ENCODE peak calls at places on chromosomes 5 and 9, in eight cellular contexts. O is BE2C, X is ovary, F is left ventricle myocardium inferior, W is epithelial cell of esophagus, S is heart left ventricle, Q is dorsolateral prefrontal cortex, A is brain microvascular endothelial cell. I is an unnamed sample.

GRCh38 chr5:88681402-88681801 is 201.6 kb downstream of the MEF2C start:
- DNase-seq in Q (no peak), X (no peak), F (no peak), A (no peak), O (no peak), S (no peak), W (no peak), I (no peak)

GRCh38 chr5:123916331-123917121 is 404.5 kb downstream of the CSNK1G3 start:
- DNase-seq in W (peak; percentile 53), Q (no peak), A (peak; percentile 4), S (no peak), O (no peak), F (no peak), X (no peak), I (no peak)

GRCh38 chr9:117413346-117414219 is 1.3 kb downstream of the ASTN2 start:
- DNase-seq in S (no peak), Q (no peak), O (peak; percentile 86), F (no peak), W (no peak), A (no peak), X (no peak), I (no peak)

GRCh38 chr9:130212543-130213297 is 40.5 kb downstream of the NCS1 start:
- DNase-seq in Q (no peak), X (no peak), O (no peak), W (peak; percentile 86), A (no peak), F (no peak), S (no peak), I (no peak)

GRCh38 chr5:9375756-9376155 is 170.1 kb downstream of the SEMA5A start:
- DNase-seq in S (no peak), A (no peak), O (no peak), F (no peak), W (no peak), Q (no peak), X (no peak), I (no peak)

GRCh38 chr5:40653221-40654022 is 26.3 kb upstream of the PTGER4 start:
- DNase-seq in F (no peak), S (no peak), Q (no peak), W (no peak), O (no peak), X (no peak), A (no peak), I (no peak)

GRCh38 chr5:139808481-139809330 is 13.1 kb downstream of the PSD2 start:
- DNase-seq in Q (no peak), A (peak; percentile 29), O (no peak), W (peak; percentile 55), S (no peak), X (no peak), F (peak; percentile 27), I (no peak)

GRCh38 chr5:25707093-25707492 is 1062.3 kb upstream of the CDH10 start:
- DNase-seq in X (no peak), O (no peak), Q (no peak), S (no peak), A (no peak), F (no peak), W (no peak), I (no peak)

GRCh38 chr9:129166962-129167557 is 11.0 kb downstream of the IER5L start:
- DNase-seq in S (peak; percentile 81), X (peak; percentile 79), Q (no peak), A (peak; percentile 59), W (peak; percentile 95), F (peak; percentile 71), O (no peak), I (peak; percentile 89)

GRCh38 chr5:94523018-94523417 is 95.4 kb downstream of the KIAA0825 start:
- DNase-seq in S (no peak), W (no peak), Q (no peak), O (no peak), A (no peak), X (no peak), F (no peak), I (no peak)

GRCh38 chr5:107673106-107673367 is 2.3 kb upstream of the EFNA5 start:
- DNase-seq in X (no peak), F (no peak), W (no peak), S (no peak), Q (no peak), O (no peak), A (no peak), I (no peak)

GRCh38 chr5:132067451-132067850 is 6.1 kb upstream of the CSF2 start:
- DNase-seq in Q (no peak), S (no peak), X (no peak), W (no peak), O (no peak), F (peak; percentile 5), A (no peak), I (no peak)

DNA sequence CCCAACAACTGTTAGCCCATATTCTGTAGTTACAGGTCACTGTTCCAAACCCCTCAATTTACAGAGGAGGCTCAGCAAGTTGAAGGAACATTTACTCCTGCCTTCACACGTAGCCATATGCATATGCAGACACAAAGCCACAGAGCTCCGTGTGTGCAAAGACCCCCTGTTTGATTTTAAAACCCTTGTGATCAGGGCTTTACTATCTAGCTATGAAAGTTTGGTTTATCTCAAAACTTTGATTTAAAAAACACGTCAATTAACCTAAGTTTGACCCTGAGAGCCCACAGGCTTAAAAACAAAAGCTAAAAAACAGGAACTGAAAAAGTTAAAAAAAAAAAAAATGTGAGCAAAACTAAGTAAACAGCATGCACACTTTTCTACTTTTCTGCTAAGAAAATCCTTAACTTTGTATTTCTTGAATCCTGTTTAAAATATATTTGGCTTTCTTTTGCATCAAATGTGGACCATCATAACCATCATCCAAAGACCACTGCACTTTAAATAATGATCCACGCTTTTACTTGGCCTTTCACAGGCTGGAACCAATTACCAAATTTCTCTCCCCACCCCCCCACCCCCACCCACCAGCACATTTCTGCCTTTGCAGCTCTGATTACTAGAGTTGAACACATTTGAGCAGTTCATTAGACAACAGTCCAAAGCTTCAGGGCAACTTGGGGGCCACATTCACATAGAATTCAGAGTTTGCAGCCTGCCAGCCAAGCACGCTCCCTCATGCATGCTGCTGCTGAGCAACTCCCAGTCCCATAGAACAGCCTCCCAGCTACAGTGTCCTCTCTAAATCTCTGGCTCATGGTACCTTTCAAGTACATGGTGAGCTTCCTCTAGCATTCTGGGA is 128.8 kb upstream of the MAP3K1 start:
- DNase-seq in W (no peak), S (no peak), A (no peak), F (no peak), X (no peak), O (no peak), Q (no peak), I (no peak)
- H3K4me3 ChIP-seq in W (no peak overlapping the region), S (no peak overlapping the region), A (no peak overlapping the region), F (no peak overlapping the region), X (no peak overlapping the region), O (no peak overlapping the region), Q (no peak overlapping the region), I (no peak overlapping the region)

DNA sequence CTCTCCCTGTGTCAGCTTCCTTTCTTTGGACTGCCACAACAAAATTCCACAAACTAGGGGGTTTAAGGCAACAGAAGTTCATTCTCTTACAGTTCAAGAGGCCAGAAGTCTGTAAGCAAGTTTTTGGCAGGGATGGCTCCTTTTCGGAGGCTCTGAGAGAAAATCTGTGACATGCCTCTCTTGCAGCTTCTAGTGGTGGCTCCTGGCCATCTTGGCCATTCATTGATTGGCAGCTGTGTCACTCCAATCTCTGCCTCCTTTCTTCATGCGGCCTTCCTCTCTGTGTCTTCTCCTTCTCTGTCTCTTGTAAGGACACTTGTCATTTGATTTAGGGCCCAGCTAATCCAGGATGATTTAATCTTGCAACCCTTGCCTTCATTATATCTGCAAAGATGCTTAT is 2.0 kb upstream of the NEUROG1 start:
- DNase-seq in S (no peak), F (no peak), Q (no peak), A (no peak), X (no peak), O (no peak), W (no peak), I (no peak)
- TF ChIP-seq CTCF in S (no peak), F (no peak), Q (no peak), A (no peak), X (no peak), O (no peak), W (no peak), I (no peak)

GRCh38 chr5:1292846-1293415 is 1.9 kb downstream of the TERT start:
- DNase-seq in W (no peak), S (no peak), O (no peak), F (no peak), A (no peak), Q (peak; percentile 18), X (no peak), I (peak; percentile 26)
- H3K4me3 ChIP-seq in W (no peak overlapping the region), S (no peak overlapping the region), O (no peak overlapping the region), F (no peak overlapping the region), A (no peak overlapping the region), Q (no peak overlapping the region), X (no peak overlapping the region), I (no peak overlapping the region)

GRCh38 chr5:41851116-41851515 is 19.1 kb downstream of the OXCT1 start:
- DNase-seq in W (no peak), X (no peak), O (no peak), Q (no peak), A (no peak), F (no peak), S (no peak), I (no peak)

GRCh38 chr5:41857989-41858388 is 12.2 kb downstream of the OXCT1 start:
- DNase-seq in X (no peak), S (no peak), A (no peak), Q (no peak), W (peak; percentile 53), O (no peak), F (no peak), I (no peak)

GRCh38 chr5:41852293-41852692 is 17.9 kb downstream of the OXCT1 start:
- DNase-seq in W (no peak), Q (no peak), A (no peak), S (no peak), X (no peak), O (no peak), F (no peak), I (no peak)

GRCh38 chr5:41858890-41859289 is 11.3 kb downstream of the OXCT1 start:
- DNase-seq in W (no peak), O (no peak), F (no peak), S (no peak), Q (no peak), X (no peak), A (no peak), I (no peak)

GRCh38 chr5:41856644-41857491 is 13.4 kb downstream of the OXCT1 start:
- DNase-seq in F (no peak), Q (no peak), X (peak; percentile 29), O (peak; percentile 53), W (peak; percentile 77), A (peak; percentile 66), S (peak; percentile 51), I (no peak)
- TF ChIP-seq CTCF in F (peak; percentile 87), Q (peak; percentile 77), X (peak; percentile 65), O (peak; percentile 79), W (peak; percentile 74), A (peak; percentile 68), S (peak; percentile 82), I (peak; percentile 39)

GRCh38 chr5:77957081-77957480 is 180.9 kb upstream of the TBCA start:
- DNase-seq in O (no peak), F (no peak), S (no peak), W (no peak), Q (no peak), X (no peak), A (no peak), I (no peak)
- H3K4me3 ChIP-seq in O (no peak overlapping the region), F (no peak overlapping the region), S (no peak overlapping the region), W (no peak overlapping the region), Q (no peak overlapping the region), X (no peak overlapping the region), A (no peak overlapping the region), I (no peak overlapping the region)

DNA sequence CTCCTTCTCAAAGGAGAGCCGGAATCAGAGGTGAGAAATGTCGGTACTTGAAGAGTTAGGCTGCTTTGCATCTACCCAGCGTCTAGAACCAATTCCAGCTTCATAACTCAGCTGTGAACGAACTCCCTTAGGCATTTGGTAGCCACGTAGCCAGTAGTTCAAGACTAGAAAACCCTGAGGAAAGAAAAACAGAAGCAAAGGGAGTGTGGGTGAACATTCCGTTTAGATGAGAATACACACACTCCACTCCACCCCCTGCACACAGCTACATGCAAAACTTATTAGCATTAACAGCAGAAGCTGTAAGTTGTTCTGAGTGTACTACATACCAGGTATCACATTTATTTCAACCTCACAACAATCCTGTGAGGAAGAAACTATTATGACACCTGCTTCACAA is 78.3 kb downstream of the SMIM23 start:
- DNase-seq in A (peak; percentile 89), W (peak; percentile 82), X (no peak), Q (no peak), S (no peak), O (no peak), F (no peak), I (no peak)
- TF ChIP-seq CTCF in A (no peak), W (no peak), X (no peak), Q (no peak), S (no peak), O (no peak), F (no peak), I (no peak)